ENCODE peak calls at places on chromosomes 3 and 15, in seven cellular contexts. One of them, this sample, is unnamed.

GRCh38 chr3:183548262-183548769 is 7.2 kb downstream of the KLHL6 start:
- DNase-seq in GM12892: no peak
- DNase-seq in GM12878: no peak
- DNase-seq in HepG2: no peak
- DNase-seq in SK-N-SH: peak; percentile 34
- DNase-seq in K562: no peak
- DNase-seq in H1: no peak
- DNase-seq in this sample: no peak

GRCh38 chr3:127213381-127213918 is 20.5 kb downstream of the PRR23E start:
- DNase-seq in GM12878: no peak
- DNase-seq in H1: no peak
- DNase-seq in K562: no peak
- DNase-seq in GM12892: no peak
- DNase-seq in SK-N-SH: no peak
- DNase-seq in HepG2: no peak
- DNase-seq in this sample: no peak

GRCh38 chr15:88470625-88471372 is 3.3 kb downstream of the MRPS11 start:
- DNase-seq in SK-N-SH: no peak
- DNase-seq in K562: no peak
- DNase-seq in GM12878: no peak
- DNase-seq in GM12892: no peak
- DNase-seq in H1: no peak
- DNase-seq in HepG2: no peak
- DNase-seq in this sample: no peak

GRCh38 chr3:193086688-193087087 is 154.3 kb upstream of the PLAAT1 start:
- DNase-seq in H1: no peak
- DNase-seq in HepG2: no peak
- DNase-seq in GM12878: no peak
- DNase-seq in K562: no peak
- DNase-seq in SK-N-SH: no peak
- DNase-seq in GM12892: no peak
- DNase-seq in this sample: no peak

GRCh38 chr3:171470714-171471227 is 10.6 kb upstream of the TNIK start:
- DNase-seq in GM12892: no peak
- DNase-seq in HepG2: no peak
- DNase-seq in GM12878: no peak
- DNase-seq in H1: no peak
- DNase-seq in SK-N-SH: no peak
- DNase-seq in K562: peak; percentile 83
- DNase-seq in this sample: no peak

GRCh38 chr3:132615911-132616310 is 18.8 kb downstream of the ACKR4 start:
- DNase-seq in K562: no peak
- DNase-seq in HepG2: no peak
- DNase-seq in GM12892: no peak
- DNase-seq in H1: no peak
- DNase-seq in SK-N-SH: no peak
- DNase-seq in GM12878: no peak
- DNase-seq in this sample: no peak

GRCh38 chr3:181955566-181955965 is 243.8 kb downstream of the SOX2 start:
- DNase-seq in H1: no peak
- DNase-seq in K562: no peak
- DNase-seq in SK-N-SH: no peak
- DNase-seq in GM12892: no peak
- DNase-seq in HepG2: no peak
- DNase-seq in GM12878: no peak
- DNase-seq in this sample: no peak

GRCh38 chr3:152471814-152472605 is 203.3 kb downstream of the MBNL1 start:
- DNase-seq in H1: peak; percentile 69
- DNase-seq in K562: peak; percentile 58
- DNase-seq in HepG2: peak; percentile 52
- DNase-seq in SK-N-SH: peak; percentile 49
- DNase-seq in GM12878: peak; percentile 37
- DNase-seq in GM12892: no peak
- DNase-seq in this sample: no peak

GRCh38 chr3:39082652-39083313 is 24.6 kb downstream of the GORASP1 start:
- DNase-seq in HepG2: no peak
- DNase-seq in GM12892: no peak
- DNase-seq in SK-N-SH: no peak
- DNase-seq in H1: no peak
- DNase-seq in K562: no peak
- DNase-seq in GM12878: no peak
- DNase-seq in this sample: no peak

GRCh38 chr15:79432345-79433311 is 492 bp downstream of the MINAR1 start:
- DNase-seq in GM12878: no peak
- DNase-seq in SK-N-SH: peak; percentile 79
- DNase-seq in HepG2: no peak
- DNase-seq in GM12892: no peak
- DNase-seq in H1: peak; percentile 79
- DNase-seq in K562: no peak
- DNase-seq in this sample: peak; percentile 25

GRCh38 chr3:50525987-50526386 is 22.6 kb upstream of the CACNA2D2 start:
- DNase-seq in GM12892: peak; percentile 63
- DNase-seq in H1: peak; percentile 87
- DNase-seq in SK-N-SH: no peak
- DNase-seq in K562: peak; percentile 87
- DNase-seq in HepG2: peak; percentile 25
- DNase-seq in GM12878: no peak
- DNase-seq in this sample: peak; percentile 70

GRCh38 chr3:25355034-25355898 is 72.8 kb upstream of the RARB start:
- DNase-seq in K562: no peak
- DNase-seq in GM12892: no peak
- DNase-seq in SK-N-SH: no peak
- DNase-seq in GM12878: no peak
- DNase-seq in H1: no peak
- DNase-seq in HepG2: no peak
- DNase-seq in this sample: no peak

GRCh38 chr3:44894485-44894884 is 20.1 kb downstream of the TGM4 start:
- DNase-seq in GM12878: no peak
- DNase-seq in K562: no peak
- DNase-seq in SK-N-SH: no peak
- DNase-seq in H1: no peak
- DNase-seq in GM12892: no peak
- DNase-seq in HepG2: no peak
- DNase-seq in this sample: no peak

GRCh38 chr3:50156991-50157493 is 1.9 kb downstream of the SEMA3F start:
- DNase-seq in GM12878: no peak
- DNase-seq in K562: peak; percentile 27
- DNase-seq in HepG2: no peak
- DNase-seq in SK-N-SH: no peak
- DNase-seq in H1: peak; percentile 71
- DNase-seq in GM12892: no peak
- DNase-seq in this sample: no peak

GRCh38 chr3:182937293-182938051 is 42.9 kb downstream of the DCUN1D1 start:
- DNase-seq in SK-N-SH: no peak
- DNase-seq in K562: peak; percentile 69
- DNase-seq in GM12892: no peak
- DNase-seq in H1: no peak
- DNase-seq in HepG2: no peak
- DNase-seq in GM12878: no peak
- DNase-seq in this sample: no peak

GRCh38 chr15:28919201-28919627 is 33.4 kb downstream of the APBA2 start:
- DNase-seq in K562: no peak
- DNase-seq in GM12892: no peak
- DNase-seq in H1: no peak
- DNase-seq in HepG2: no peak
- DNase-seq in SK-N-SH: no peak
- DNase-seq in GM12878: no peak
- DNase-seq in this sample: no peak

GRCh38 chr3:94115482-94115881 is 52.6 kb downstream of the NSUN3 start:
- DNase-seq in H1: no peak
- DNase-seq in K562: no peak
- DNase-seq in HepG2: no peak
- DNase-seq in SK-N-SH: peak; percentile 27
- DNase-seq in GM12892: no peak
- DNase-seq in GM12878: no peak
- DNase-seq in this sample: no peak

GRCh38 chr15:95503640-95504225 is 826.8 kb upstream of the NR2F2 start:
- DNase-seq in HepG2: no peak
- DNase-seq in H1: no peak
- DNase-seq in SK-N-SH: no peak
- DNase-seq in K562: no peak
- DNase-seq in GM12892: no peak
- DNase-seq in GM12878: peak; percentile 69
- DNase-seq in this sample: no peak

GRCh38 chr3:194098872-194099183 is 37.1 kb upstream of the HES1 start:
- DNase-seq in GM12892: no peak
- DNase-seq in H1: no peak
- DNase-seq in GM12878: no peak
- DNase-seq in SK-N-SH: no peak
- DNase-seq in K562: no peak
- DNase-seq in HepG2: no peak
- DNase-seq in this sample: no peak

GRCh38 chr3:17238029-17238428 is 353.3 kb downstream of the PLCL2 start:
- DNase-seq in GM12892: no peak
- DNase-seq in K562: no peak
- DNase-seq in H1: no peak
- DNase-seq in HepG2: no peak
- DNase-seq in SK-N-SH: no peak
- DNase-seq in GM12878: no peak
- DNase-seq in this sample: no peak

GRCh38 chr15:80804970-80805495 is 25.9 kb downstream of the CEMIP start:
- DNase-seq in GM12892: no peak
- DNase-seq in H1: no peak
- DNase-seq in GM12878: no peak
- DNase-seq in K562: no peak
- DNase-seq in SK-N-SH: no peak
- DNase-seq in HepG2: peak; percentile 98
- DNase-seq in this sample: no peak

GRCh38 chr3:6062226-6063187 is 798.4 kb upstream of the GRM7 start:
- DNase-seq in K562: no peak
- DNase-seq in H1: peak; percentile 44
- DNase-seq in GM12892: no peak
- DNase-seq in SK-N-SH: peak; percentile 8
- DNase-seq in HepG2: no peak
- DNase-seq in GM12878: no peak
- DNase-seq in this sample: no peak

GRCh38 chr3:73768594-73769308 is 144.0 kb upstream of the PDZRN3 start:
- DNase-seq in K562: no peak
- DNase-seq in SK-N-SH: peak; percentile 22
- DNase-seq in GM12878: no peak
- DNase-seq in H1: no peak
- DNase-seq in GM12892: no peak
- DNase-seq in HepG2: no peak
- DNase-seq in this sample: no peak

GRCh38 chr3:39166932-39167532 is 13.6 kb upstream of the CSRNP1 start:
- DNase-seq in K562: no peak
- DNase-seq in SK-N-SH: no peak
- DNase-seq in GM12878: no peak
- DNase-seq in GM12892: no peak
- DNase-seq in H1: no peak
- DNase-seq in HepG2: no peak
- DNase-seq in this sample: no peak

GRCh38 chr15:60275624-60276023 is 122.2 kb downstream of the ANXA2 start:
- DNase-seq in HepG2: no peak
- DNase-seq in H1: no peak
- DNase-seq in SK-N-SH: no peak
- DNase-seq in K562: no peak
- DNase-seq in GM12892: no peak
- DNase-seq in GM12878: no peak
- DNase-seq in this sample: no peak

GRCh38 chr15:88902846-88903245 is 7.5 kb upstream of the HAPLN3 start:
- DNase-seq in GM12892: no peak
- DNase-seq in GM12878: no peak
- DNase-seq in HepG2: no peak
- DNase-seq in H1: no peak
- DNase-seq in SK-N-SH: no peak
- DNase-seq in K562: no peak
- DNase-seq in this sample: no peak

GRCh38 chr15:83585770-83586169 is 68.2 kb upstream of the ADAMTSL3 start:
- DNase-seq in GM12878: no peak
- DNase-seq in K562: no peak
- DNase-seq in GM12892: no peak
- DNase-seq in HepG2: no peak
- DNase-seq in SK-N-SH: no peak
- DNase-seq in H1: no peak
- DNase-seq in this sample: no peak

GRCh38 chr3:14849831-14850230 is 31.1 kb downstream of the FGD5 start:
- DNase-seq in GM12892: no peak
- DNase-seq in HepG2: no peak
- DNase-seq in GM12878: no peak
- DNase-seq in H1: no peak
- DNase-seq in SK-N-SH: peak; percentile 87
- DNase-seq in K562: no peak
- DNase-seq in this sample: no peak

GRCh38 chr3:123884258-123884831 is at the start of gene MYLK:
- DNase-seq in GM12892: peak; percentile 59
- DNase-seq in GM12878: no peak
- DNase-seq in K562: peak; percentile 74
- DNase-seq in SK-N-SH: peak; percentile 92
- DNase-seq in HepG2: peak; percentile 65
- DNase-seq in H1: peak; percentile 87
- DNase-seq in this sample: peak; percentile 52

GRCh38 chr15:101495334-101496197 is 6.1 kb upstream of the PCSK6 start:
- DNase-seq in SK-N-SH: no peak
- DNase-seq in GM12892: no peak
- DNase-seq in H1: peak; percentile 52
- DNase-seq in GM12878: no peak
- DNase-seq in HepG2: no peak
- DNase-seq in K562: no peak
- DNase-seq in this sample: no peak
- TF ChIP-seq TAF1 in SK-N-SH: no peak
- TF ChIP-seq TAF1 in GM12892: no peak
- TF ChIP-seq TAF1 in H1: no peak
- TF ChIP-seq TAF1 in GM12878: no peak
- TF ChIP-seq TAF1 in HepG2: no peak
- TF ChIP-seq TAF1 in K562: no peak
- TF ChIP-seq TAF1 in this sample: no peak

GRCh38 chr3:178170698-178171535 is 365.3 kb upstream of the KCNMB2 start:
- DNase-seq in GM12878: no peak
- DNase-seq in HepG2: no peak
- DNase-seq in K562: peak; percentile 74
- DNase-seq in GM12892: no peak
- DNase-seq in SK-N-SH: peak; percentile 39
- DNase-seq in H1: no peak
- DNase-seq in this sample: no peak
- TF ChIP-seq POLR2AphosphoS5 in GM12878: no peak
- TF ChIP-seq POLR2AphosphoS5 in HepG2: no peak
- TF ChIP-seq POLR2AphosphoS5 in K562: peak; percentile 95
- TF ChIP-seq POLR2AphosphoS5 in GM12892: no peak
- TF ChIP-seq POLR2AphosphoS5 in SK-N-SH: peak; percentile 90
- TF ChIP-seq POLR2AphosphoS5 in H1: no peak
- TF ChIP-seq POLR2AphosphoS5 in this sample: no peak

GRCh38 chr3:30768703-30769550 is 125.5 kb downstream of the GADL1 start:
- DNase-seq in GM12892: no peak
- DNase-seq in SK-N-SH: peak; percentile 49
- DNase-seq in HepG2: peak; percentile 45
- DNase-seq in H1: peak; percentile 85
- DNase-seq in K562: peak; percentile 34
- DNase-seq in GM12878: no peak
- DNase-seq in this sample: peak; percentile 11
- TF ChIP-seq TAF1 in GM12892: no peak
- TF ChIP-seq TAF1 in SK-N-SH: no peak
- TF ChIP-seq TAF1 in HepG2: no peak
- TF ChIP-seq TAF1 in H1: no peak
- TF ChIP-seq TAF1 in K562: no peak
- TF ChIP-seq TAF1 in GM12878: no peak
- TF ChIP-seq TAF1 in this sample: no peak

GRCh38 chr15:101175396-101175795 is 76.5 kb downstream of the CHSY1 start:
- DNase-seq in GM12892: no peak
- DNase-seq in SK-N-SH: no peak
- DNase-seq in K562: no peak
- DNase-seq in H1: no peak
- DNase-seq in HepG2: no peak
- DNase-seq in GM12878: no peak
- DNase-seq in this sample: no peak
- TF ChIP-seq POLR2AphosphoS5 in GM12892: no peak
- TF ChIP-seq POLR2AphosphoS5 in SK-N-SH: no peak
- TF ChIP-seq POLR2AphosphoS5 in K562: no peak
- TF ChIP-seq POLR2AphosphoS5 in H1: no peak
- TF ChIP-seq POLR2AphosphoS5 in HepG2: no peak
- TF ChIP-seq POLR2AphosphoS5 in GM12878: no peak
- TF ChIP-seq POLR2AphosphoS5 in this sample: no peak